ENCODE peak calls at places on chromosome 20, in seven cellular contexts. A is stimulated activated CD4-positive, alpha-beta T cell treated with anti-CD3 and anti-CD28 coated beads, TNF-alpha, amount 100 ng/mL, for 24 hours; G is GM20000; Z is foreskin fibroblast; P is NCI-H146; N is stimulated activated naive CD8-positive, alpha-beta T cell treated with anti-CD3 and anti-CD28 coated beads, Interleukin-15, Interleukin-2, amounts not matched to agents 100 U/mL and 50 U/mL, for 24 hours; R is stomach. E is an unnamed sample.

GRCh38 chr20:56299362-56299761 is 50.8 kb downstream of the MC3R start:
- DNase-seq in N (no peak), P (no peak), R (no peak), G (no peak), A (no peak), Z (no peak), E (no peak)

GRCh38 chr20:51412333-51412761 is 130.2 kb downstream of the NFATC2 start:
- DNase-seq in P (no peak), N (peak), R (no peak), A (no peak), G (no peak), Z (peak), E (peak)

GRCh38 chr20:10636326-10636818 is 37.4 kb downstream of the JAG1 start:
- DNase-seq in Z (no peak), P (no peak), N (no peak), R (no peak), G (no peak), A (no peak), E (peak)

GRCh38 chr20:47810686-47811347 is 25.5 kb upstream of the SULF2 start:
- DNase-seq in P (no peak), N (no peak), G (no peak), Z (no peak), R (no peak), A (no peak), E (no peak)

GRCh38 chr20:57649617-57650015 is 29.4 kb upstream of the ZBP1 start:
- DNase-seq in N (no peak), A (no peak), G (no peak), P (no peak), Z (no peak), R (no peak), E (no peak)

GRCh38 chr20:227439-228105 is 514 bp downstream of the DEFB129 start:
- DNase-seq in N (no peak), A (no peak), G (no peak), R (no peak), Z (no peak), P (no peak), E (no peak)

GRCh38 chr20:52434041-52434425 is 242.5 kb upstream of the ZFP64 start:
- DNase-seq in R (no peak), P (no peak), N (no peak), Z (no peak), A (no peak), G (no peak), E (no peak)

GRCh38 chr20:44615876-44616603 is 33.7 kb downstream of the PKIG start:
- DNase-seq in R (no peak), A (no peak), P (no peak), N (no peak), Z (no peak), G (no peak), E (no peak)

GRCh38 chr20:31751126-31751525 is 12.0 kb downstream of the TPX2 start:
- DNase-seq in Z (peak), N (no peak), G (no peak), R (no peak), P (no peak), A (no peak), E (peak)

GRCh38 chr20:1390552-1391403 is 2.1 kb downstream of the FKBP1A start:
- DNase-seq in A (no peak), N (no peak), G (no peak), Z (no peak), R (no peak), P (no peak), E (no peak)

GRCh38 chr20:64278319-64278681 is 22.8 kb downstream of the PCMTD2 start:
- DNase-seq in P (no peak), N (no peak), G (no peak), Z (no peak), R (no peak), A (no peak), E (no peak)

GRCh38 chr20:36493013-36493800 is 48.1 kb upstream of the MYL9 start:
- DNase-seq in A (no peak), R (no peak), N (peak), Z (no peak), P (peak), G (no peak), E (no peak)

GRCh38 chr20:48189177-48189576 is 403.9 kb upstream of the SULF2 start:
- DNase-seq in N (no peak), R (no peak), G (peak), A (no peak), Z (no peak), P (no peak), E (no peak)